ENCODE peak calls at places on chromosomes 5 and 9, in six cellular contexts. One of them, this sample, is unnamed.

GRCh38 chr5:16909464-16909863 is 26.6 kb downstream of the MYO10 start:
- DNase-seq in HCT116: no peak
- DNase-seq in mammary epithelial cell: no peak
- DNase-seq in hepatocyte: no peak
- DNase-seq in GM23248: no peak
- DNase-seq in IMR-90: peak; percentile 55
- DNase-seq in this sample: no peak

GRCh38 chr5:60972225-60972624 is 27.2 kb downstream of the NDUFAF2 start:
- DNase-seq in HCT116: no peak
- DNase-seq in mammary epithelial cell: peak; percentile 28
- DNase-seq in hepatocyte: no peak
- DNase-seq in GM23248: no peak
- DNase-seq in IMR-90: no peak
- DNase-seq in this sample: no peak

GRCh38 chr5:180632768-180633167 is 16.6 kb downstream of the FLT4 start:
- DNase-seq in HCT116: no peak
- DNase-seq in mammary epithelial cell: no peak
- DNase-seq in hepatocyte: no peak
- DNase-seq in GM23248: no peak
- DNase-seq in IMR-90: no peak
- DNase-seq in this sample: no peak

GRCh38 chr9:81894891-81895290 is 33.3 kb upstream of the SPATA31D4 start:
- DNase-seq in HCT116: no peak
- DNase-seq in mammary epithelial cell: peak; percentile 18
- DNase-seq in hepatocyte: no peak
- DNase-seq in GM23248: no peak
- DNase-seq in IMR-90: peak; percentile 30
- DNase-seq in this sample: no peak

GRCh38 chr9:127873223-127873691 is 4.2 kb downstream of the AK1 start:
- DNase-seq in HCT116: no peak
- DNase-seq in mammary epithelial cell: no peak
- DNase-seq in hepatocyte: no peak
- DNase-seq in GM23248: no peak
- DNase-seq in IMR-90: no peak
- DNase-seq in this sample: no peak

GRCh38 chr9:26800322-26800721 is 92.3 kb downstream of the CAAP1 start:
- DNase-seq in HCT116: no peak
- DNase-seq in mammary epithelial cell: no peak
- DNase-seq in hepatocyte: no peak
- DNase-seq in GM23248: no peak
- DNase-seq in IMR-90: no peak
- DNase-seq in this sample: no peak

GRCh38 chr9:136239963-136240330 is 5.7 kb downstream of the QSOX2 start:
- DNase-seq in HCT116: no peak
- DNase-seq in mammary epithelial cell: no peak
- DNase-seq in hepatocyte: no peak
- DNase-seq in GM23248: no peak
- DNase-seq in IMR-90: no peak
- DNase-seq in this sample: no peak

GRCh38 chr5:136802382-136802781 is 437.0 kb upstream of the TRPC7 start:
- DNase-seq in HCT116: no peak
- DNase-seq in mammary epithelial cell: peak; percentile 14
- DNase-seq in hepatocyte: peak; percentile 16
- DNase-seq in GM23248: peak; percentile 58
- DNase-seq in IMR-90: peak; percentile 5
- DNase-seq in this sample: no peak

GRCh38 chr9:123702477-123702876 is 227.4 kb downstream of the DENND1A start:
- DNase-seq in HCT116: no peak
- DNase-seq in mammary epithelial cell: no peak
- DNase-seq in hepatocyte: no peak
- DNase-seq in GM23248: no peak
- DNase-seq in IMR-90: no peak
- DNase-seq in this sample: no peak

DNA sequence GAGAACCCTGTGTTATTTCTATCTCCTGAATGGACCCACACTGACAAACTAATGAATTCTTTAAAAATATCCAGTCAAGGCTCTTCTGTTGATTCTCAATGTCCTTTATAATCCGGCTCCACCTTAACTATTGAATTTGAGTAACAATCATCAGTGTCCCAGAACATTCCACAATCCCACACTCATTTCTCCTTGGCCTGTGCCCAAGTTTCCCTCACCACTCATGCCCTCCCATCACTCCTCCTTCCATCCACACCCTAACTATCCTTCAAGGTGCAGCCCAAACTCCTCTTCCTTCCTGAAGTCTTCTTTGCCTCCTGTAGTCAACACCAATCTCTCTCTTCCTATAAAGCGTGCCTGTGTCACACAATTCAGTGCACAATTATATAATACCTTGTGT is 106.1 kb downstream of the NUDT12 start:
- DNase-seq in HCT116: no peak
- DNase-seq in mammary epithelial cell: peak; percentile 48
- DNase-seq in hepatocyte: no peak
- DNase-seq in GM23248: no peak
- DNase-seq in IMR-90: no peak
- DNase-seq in this sample: no peak
- H2AFZ ChIP-seq in HCT116: no peak overlapping the region
- H2AFZ ChIP-seq in mammary epithelial cell: no peak overlapping the region
- H2AFZ ChIP-seq in hepatocyte: no peak overlapping the region
- H2AFZ ChIP-seq in GM23248: no peak overlapping the region
- H2AFZ ChIP-seq in IMR-90: no peak overlapping the region
- H2AFZ ChIP-seq in this sample: no peak overlapping the region

DNA sequence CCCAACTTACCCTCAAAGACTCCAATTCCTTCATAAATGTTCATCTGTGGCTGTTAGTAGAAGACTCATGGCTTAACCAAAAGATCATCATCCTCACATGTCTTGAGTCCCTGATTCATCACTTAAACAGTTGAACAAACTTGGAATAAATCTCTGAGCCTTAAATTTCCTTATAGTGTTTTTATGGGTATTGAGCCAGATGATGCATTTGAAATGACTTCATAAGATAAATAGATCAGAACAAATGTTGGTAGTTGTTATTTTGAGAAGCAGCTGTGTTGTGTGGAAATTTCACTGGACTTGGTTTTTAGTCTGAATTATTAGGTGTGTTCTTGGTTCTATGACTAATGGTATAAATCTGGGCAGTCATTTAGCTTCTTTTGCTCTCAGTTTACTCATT is 236.2 kb downstream of the NNT start:
- DNase-seq in HCT116: no peak
- DNase-seq in mammary epithelial cell: peak; percentile 40
- DNase-seq in hepatocyte: no peak
- DNase-seq in GM23248: peak; percentile 85
- DNase-seq in IMR-90: peak; percentile 91
- DNase-seq in this sample: peak; percentile 80
- H2AFZ ChIP-seq in HCT116: no peak overlapping the region
- H2AFZ ChIP-seq in mammary epithelial cell: no peak overlapping the region
- H2AFZ ChIP-seq in hepatocyte: no peak overlapping the region
- H2AFZ ChIP-seq in GM23248: no peak overlapping the region
- H2AFZ ChIP-seq in IMR-90: no peak overlapping the region
- H2AFZ ChIP-seq in this sample: no peak overlapping the region

GRCh38 chr9:96514108-96514824 is 64.3 kb downstream of the HABP4 start:
- DNase-seq in HCT116: no peak
- DNase-seq in mammary epithelial cell: peak; percentile 52
- DNase-seq in hepatocyte: no peak
- DNase-seq in GM23248: peak; percentile 93
- DNase-seq in IMR-90: peak; percentile 73
- DNase-seq in this sample: peak; percentile 92
- H2AFZ ChIP-seq in HCT116: no peak overlapping the region
- H2AFZ ChIP-seq in mammary epithelial cell: no peak overlapping the region
- H2AFZ ChIP-seq in hepatocyte: no peak overlapping the region
- H2AFZ ChIP-seq in GM23248: peak overlapping the region; percentile 54
- H2AFZ ChIP-seq in IMR-90: no peak overlapping the region
- H2AFZ ChIP-seq in this sample: peak overlapping the region; percentile 27

DNA sequence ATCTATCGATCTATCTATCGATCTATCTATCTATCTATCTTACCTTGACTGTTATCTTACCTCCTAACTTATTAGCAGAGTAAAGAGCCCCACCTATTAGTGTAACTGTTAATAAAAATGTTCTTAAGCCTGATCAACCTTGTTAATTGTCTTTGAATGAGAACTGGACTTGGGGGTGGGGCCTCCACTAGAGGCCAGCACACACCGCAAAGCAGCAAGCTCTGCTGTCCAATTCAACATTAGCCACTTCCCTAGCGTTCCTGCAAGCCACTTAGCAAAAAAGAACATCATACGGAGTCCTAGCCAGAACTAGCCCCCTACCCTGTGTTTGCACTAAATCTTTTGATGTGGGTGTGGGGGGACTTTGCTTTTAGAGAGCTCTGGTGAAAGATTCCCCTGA is 515.8 kb downstream of the KDM4C start:
- DNase-seq in HCT116: no peak
- DNase-seq in mammary epithelial cell: no peak
- DNase-seq in hepatocyte: peak; percentile 54
- DNase-seq in GM23248: peak; percentile 40
- DNase-seq in IMR-90: peak; percentile 40
- DNase-seq in this sample: no peak
- H2AFZ ChIP-seq in HCT116: no peak overlapping the region
- H2AFZ ChIP-seq in mammary epithelial cell: no peak overlapping the region
- H2AFZ ChIP-seq in hepatocyte: no peak overlapping the region
- H2AFZ ChIP-seq in GM23248: no peak overlapping the region
- H2AFZ ChIP-seq in IMR-90: no peak overlapping the region
- H2AFZ ChIP-seq in this sample: no peak overlapping the region

GRCh38 chr5:178644826-178645545 is 18.1 kb upstream of the CLK4 start:
- DNase-seq in HCT116: no peak
- DNase-seq in mammary epithelial cell: peak; percentile 67
- DNase-seq in hepatocyte: no peak
- DNase-seq in GM23248: peak; percentile 63
- DNase-seq in IMR-90: no peak
- DNase-seq in this sample: no peak
- H2AFZ ChIP-seq in HCT116: no peak overlapping the region
- H2AFZ ChIP-seq in mammary epithelial cell: peak overlapping the region; percentile 19
- H2AFZ ChIP-seq in hepatocyte: no peak overlapping the region
- H2AFZ ChIP-seq in GM23248: no peak overlapping the region
- H2AFZ ChIP-seq in IMR-90: no peak overlapping the region
- H2AFZ ChIP-seq in this sample: peak overlapping the region; percentile 70